ENCODE peak calls at places on chromosomes 11 and 22, in seven cellular contexts. One of them, this sample, is unnamed.

GRCh38 chr22:24435323-24435645 is 7.9 kb downstream of the ADORA2A start:
- DNase-seq in stimulated activated effector memory CD8-positive, alpha-beta T cell treated with anti-CD3 and anti-CD28 coated beads, Interleukin-12 subunit alpha, Interleukin-12 subunit beta, amount 100 ng/mL, for 72 hours: no peak
- DNase-seq in heart right ventricle: no peak
- DNase-seq in effector CD4-positive, alpha-beta T cell: no peak
- DNase-seq in HTR-8/SVneo: no peak
- DNase-seq in left cardiac atrium: no peak
- DNase-seq in psoas muscle: no peak
- DNase-seq in this sample: no peak

GRCh38 chr11:94880216-94880615 is 93.1 kb downstream of the CWC15 start:
- DNase-seq in stimulated activated effector memory CD8-positive, alpha-beta T cell treated with anti-CD3 and anti-CD28 coated beads, Interleukin-12 subunit alpha, Interleukin-12 subunit beta, amount 100 ng/mL, for 72 hours: no peak
- DNase-seq in heart right ventricle: no peak
- DNase-seq in effector CD4-positive, alpha-beta T cell: no peak
- DNase-seq in HTR-8/SVneo: no peak
- DNase-seq in left cardiac atrium: no peak
- DNase-seq in psoas muscle: no peak
- DNase-seq in this sample: no peak

GRCh38 chr11:118206612-118207031 is 18.2 kb downstream of the JAML start:
- DNase-seq in stimulated activated effector memory CD8-positive, alpha-beta T cell treated with anti-CD3 and anti-CD28 coated beads, Interleukin-12 subunit alpha, Interleukin-12 subunit beta, amount 100 ng/mL, for 72 hours: no peak
- DNase-seq in heart right ventricle: no peak
- DNase-seq in effector CD4-positive, alpha-beta T cell: no peak
- DNase-seq in HTR-8/SVneo: no peak
- DNase-seq in left cardiac atrium: no peak
- DNase-seq in psoas muscle: no peak
- DNase-seq in this sample: no peak

GRCh38 chr11:9663699-9664275 is at the start of gene SWAP70:
- DNase-seq in stimulated activated effector memory CD8-positive, alpha-beta T cell treated with anti-CD3 and anti-CD28 coated beads, Interleukin-12 subunit alpha, Interleukin-12 subunit beta, amount 100 ng/mL, for 72 hours: peak; percentile 77
- DNase-seq in heart right ventricle: peak; percentile 92
- DNase-seq in effector CD4-positive, alpha-beta T cell: peak; percentile 62
- DNase-seq in HTR-8/SVneo: peak; percentile 86
- DNase-seq in left cardiac atrium: peak; percentile 92
- DNase-seq in psoas muscle: peak; percentile 93
- DNase-seq in this sample: peak; percentile 91

GRCh38 chr22:23091760-23092159 is 21.4 kb downstream of the GNAZ start:
- DNase-seq in stimulated activated effector memory CD8-positive, alpha-beta T cell treated with anti-CD3 and anti-CD28 coated beads, Interleukin-12 subunit alpha, Interleukin-12 subunit beta, amount 100 ng/mL, for 72 hours: no peak
- DNase-seq in heart right ventricle: no peak
- DNase-seq in effector CD4-positive, alpha-beta T cell: no peak
- DNase-seq in HTR-8/SVneo: no peak
- DNase-seq in left cardiac atrium: no peak
- DNase-seq in psoas muscle: no peak
- DNase-seq in this sample: no peak

GRCh38 chr11:121415861-121416260 is 36.3 kb upstream of the SORL1 start:
- DNase-seq in stimulated activated effector memory CD8-positive, alpha-beta T cell treated with anti-CD3 and anti-CD28 coated beads, Interleukin-12 subunit alpha, Interleukin-12 subunit beta, amount 100 ng/mL, for 72 hours: no peak
- DNase-seq in heart right ventricle: no peak
- DNase-seq in effector CD4-positive, alpha-beta T cell: no peak
- DNase-seq in HTR-8/SVneo: no peak
- DNase-seq in left cardiac atrium: peak; percentile 29
- DNase-seq in psoas muscle: no peak
- DNase-seq in this sample: no peak

GRCh38 chr22:22916215-22916951 is 28.8 kb downstream of the IGLL5 start:
- DNase-seq in stimulated activated effector memory CD8-positive, alpha-beta T cell treated with anti-CD3 and anti-CD28 coated beads, Interleukin-12 subunit alpha, Interleukin-12 subunit beta, amount 100 ng/mL, for 72 hours: no peak
- DNase-seq in heart right ventricle: no peak
- DNase-seq in effector CD4-positive, alpha-beta T cell: no peak
- DNase-seq in HTR-8/SVneo: no peak
- DNase-seq in left cardiac atrium: no peak
- DNase-seq in psoas muscle: no peak
- DNase-seq in this sample: no peak

GRCh38 chr11:94706211-94706610 is 61.9 kb upstream of the AMOTL1 start:
- DNase-seq in stimulated activated effector memory CD8-positive, alpha-beta T cell treated with anti-CD3 and anti-CD28 coated beads, Interleukin-12 subunit alpha, Interleukin-12 subunit beta, amount 100 ng/mL, for 72 hours: no peak
- DNase-seq in heart right ventricle: no peak
- DNase-seq in effector CD4-positive, alpha-beta T cell: no peak
- DNase-seq in HTR-8/SVneo: peak; percentile 17
- DNase-seq in left cardiac atrium: no peak
- DNase-seq in psoas muscle: peak; percentile 64
- DNase-seq in this sample: no peak

GRCh38 chr11:63826471-63827190 is 12.3 kb upstream of the MARK2 start:
- DNase-seq in stimulated activated effector memory CD8-positive, alpha-beta T cell treated with anti-CD3 and anti-CD28 coated beads, Interleukin-12 subunit alpha, Interleukin-12 subunit beta, amount 100 ng/mL, for 72 hours: no peak
- DNase-seq in heart right ventricle: no peak
- DNase-seq in effector CD4-positive, alpha-beta T cell: no peak
- DNase-seq in HTR-8/SVneo: no peak
- DNase-seq in left cardiac atrium: no peak
- DNase-seq in psoas muscle: no peak
- DNase-seq in this sample: no peak

GRCh38 chr22:39655736-39656285 is 85.3 kb downstream of the CACNA1I start:
- DNase-seq in stimulated activated effector memory CD8-positive, alpha-beta T cell treated with anti-CD3 and anti-CD28 coated beads, Interleukin-12 subunit alpha, Interleukin-12 subunit beta, amount 100 ng/mL, for 72 hours: no peak
- DNase-seq in heart right ventricle: no peak
- DNase-seq in effector CD4-positive, alpha-beta T cell: no peak
- DNase-seq in HTR-8/SVneo: no peak
- DNase-seq in left cardiac atrium: no peak
- DNase-seq in psoas muscle: no peak
- DNase-seq in this sample: no peak

GRCh38 chr11:28606930-28607329 is 498.7 kb downstream of the METTL15 start:
- DNase-seq in stimulated activated effector memory CD8-positive, alpha-beta T cell treated with anti-CD3 and anti-CD28 coated beads, Interleukin-12 subunit alpha, Interleukin-12 subunit beta, amount 100 ng/mL, for 72 hours: no peak
- DNase-seq in heart right ventricle: no peak
- DNase-seq in effector CD4-positive, alpha-beta T cell: no peak
- DNase-seq in HTR-8/SVneo: peak; percentile 43
- DNase-seq in left cardiac atrium: no peak
- DNase-seq in psoas muscle: no peak
- DNase-seq in this sample: no peak

GRCh38 chr11:11620251-11620965 is 1.4 kb downstream of the GALNT18 start:
- DNase-seq in stimulated activated effector memory CD8-positive, alpha-beta T cell treated with anti-CD3 and anti-CD28 coated beads, Interleukin-12 subunit alpha, Interleukin-12 subunit beta, amount 100 ng/mL, for 72 hours: no peak
- DNase-seq in heart right ventricle: peak; percentile 57
- DNase-seq in effector CD4-positive, alpha-beta T cell: no peak
- DNase-seq in HTR-8/SVneo: no peak
- DNase-seq in left cardiac atrium: peak; percentile 71
- DNase-seq in psoas muscle: peak; percentile 73
- DNase-seq in this sample: peak; percentile 68

GRCh38 chr11:8865304-8865703 is 45.7 kb upstream of the AKIP1 start:
- DNase-seq in stimulated activated effector memory CD8-positive, alpha-beta T cell treated with anti-CD3 and anti-CD28 coated beads, Interleukin-12 subunit alpha, Interleukin-12 subunit beta, amount 100 ng/mL, for 72 hours: no peak
- DNase-seq in heart right ventricle: no peak
- DNase-seq in effector CD4-positive, alpha-beta T cell: no peak
- DNase-seq in HTR-8/SVneo: no peak
- DNase-seq in left cardiac atrium: no peak
- DNase-seq in psoas muscle: no peak
- DNase-seq in this sample: no peak

GRCh38 chr11:69541501-69542313 is 60.2 kb downstream of the LINC01488 start:
- DNase-seq in stimulated activated effector memory CD8-positive, alpha-beta T cell treated with anti-CD3 and anti-CD28 coated beads, Interleukin-12 subunit alpha, Interleukin-12 subunit beta, amount 100 ng/mL, for 72 hours: no peak
- DNase-seq in heart right ventricle: no peak
- DNase-seq in effector CD4-positive, alpha-beta T cell: no peak
- DNase-seq in HTR-8/SVneo: no peak
- DNase-seq in left cardiac atrium: peak; percentile 12
- DNase-seq in psoas muscle: no peak
- DNase-seq in this sample: peak; percentile 35